ENCODE peak calls at places on chromosomes 11 and 22, in six cellular contexts. One of them, this sample, is unnamed.

GRCh38 chr11:26297179-26297970 is 34.6 kb upstream of the ANO3 start:
- DNase-seq in SK-N-SH: peak
- DNase-seq in GM12878: no peak
- DNase-seq in H1: no peak
- DNase-seq in K562: peak
- DNase-seq in HepG2: peak
- DNase-seq in this sample: peak

GRCh38 chr11:19605500-19606371 is 106.9 kb upstream of the NAV2 start:
- DNase-seq in HepG2: no peak
- DNase-seq in SK-N-SH: no peak
- DNase-seq in K562: no peak
- DNase-seq in H1: no peak
- DNase-seq in GM12878: no peak
- DNase-seq in this sample: no peak

GRCh38 chr22:46587492-46588278 is 32.5 kb upstream of the GRAMD4 start:
- DNase-seq in K562: no peak
- DNase-seq in H1: no peak
- DNase-seq in SK-N-SH: peak
- DNase-seq in GM12878: peak
- DNase-seq in HepG2: no peak
- DNase-seq in this sample: no peak

GRCh38 chr11:128421577-128421976 is 165.8 kb downstream of the ETS1 start:
- DNase-seq in K562: no peak
- DNase-seq in H1: no peak
- DNase-seq in SK-N-SH: peak
- DNase-seq in GM12878: no peak
- DNase-seq in HepG2: no peak
- DNase-seq in this sample: no peak

GRCh38 chr11:74754507-74755255 is 6.0 kb downstream of the RNF169 start:
- DNase-seq in K562: no peak
- DNase-seq in GM12878: peak
- DNase-seq in HepG2: no peak
- DNase-seq in SK-N-SH: no peak
- DNase-seq in H1: no peak
- DNase-seq in this sample: no peak

GRCh38 chr22:18023509-18024275 is 669 bp downstream of the MICAL3 start:
- DNase-seq in GM12878: no peak
- DNase-seq in K562: peak
- DNase-seq in HepG2: no peak
- DNase-seq in SK-N-SH: peak
- DNase-seq in H1: peak
- DNase-seq in this sample: no peak

GRCh38 chr11:93234602-93235207 is 36.9 kb upstream of the SLC36A4 start:
- DNase-seq in HepG2: peak
- DNase-seq in GM12878: peak
- DNase-seq in H1: peak
- DNase-seq in SK-N-SH: peak
- DNase-seq in K562: peak
- DNase-seq in this sample: peak

GRCh38 chr11:27312110-27312509 is 50.9 kb downstream of the CCDC34 start:
- DNase-seq in H1: no peak
- DNase-seq in HepG2: peak
- DNase-seq in SK-N-SH: no peak
- DNase-seq in GM12878: no peak
- DNase-seq in K562: no peak
- DNase-seq in this sample: no peak

GRCh38 chr22:28208036-28208435 is 289.0 kb upstream of the PITPNB start:
- DNase-seq in GM12878: no peak
- DNase-seq in SK-N-SH: no peak
- DNase-seq in H1: no peak
- DNase-seq in HepG2: no peak
- DNase-seq in K562: no peak
- DNase-seq in this sample: no peak

GRCh38 chr22:38798496-38798895 is 4.6 kb upstream of the DNAL4 start:
- DNase-seq in H1: no peak
- DNase-seq in HepG2: no peak
- DNase-seq in K562: no peak
- DNase-seq in SK-N-SH: no peak
- DNase-seq in GM12878: no peak
- DNase-seq in this sample: no peak

GRCh38 chr11:92978226-92979111 is 9.0 kb downstream of the MTNR1B start:
- DNase-seq in GM12878: no peak
- DNase-seq in H1: no peak
- DNase-seq in SK-N-SH: peak
- DNase-seq in HepG2: no peak
- DNase-seq in K562: peak
- DNase-seq in this sample: no peak

GRCh38 chr11:8839957-8840945 is 70.7 kb upstream of the AKIP1 start:
- DNase-seq in K562: no peak
- DNase-seq in H1: no peak
- DNase-seq in HepG2: peak
- DNase-seq in SK-N-SH: no peak
- DNase-seq in GM12878: no peak
- DNase-seq in this sample: no peak

GRCh38 chr11:78541537-78541936 is 33.1 kb downstream of the NARS2 start:
- DNase-seq in H1: no peak
- DNase-seq in SK-N-SH: no peak
- DNase-seq in K562: no peak
- DNase-seq in GM12878: no peak
- DNase-seq in HepG2: no peak
- DNase-seq in this sample: no peak

GRCh38 chr22:23565942-23566715 is 14.0 kb downstream of the IGLL1 start:
- DNase-seq in H1: no peak
- DNase-seq in HepG2: peak
- DNase-seq in SK-N-SH: peak
- DNase-seq in K562: peak
- DNase-seq in GM12878: no peak
- DNase-seq in this sample: no peak

GRCh38 chr11:61102667-61103491 is 590 bp downstream of the CD5 start:
- DNase-seq in K562: no peak
- DNase-seq in H1: no peak
- DNase-seq in HepG2: no peak
- DNase-seq in GM12878: no peak
- DNase-seq in SK-N-SH: no peak
- DNase-seq in this sample: no peak

GRCh38 chr11:8801121-8801520 is 109.9 kb upstream of the AKIP1 start:
- DNase-seq in HepG2: no peak
- DNase-seq in K562: no peak
- DNase-seq in H1: no peak
- DNase-seq in GM12878: no peak
- DNase-seq in SK-N-SH: no peak
- DNase-seq in this sample: no peak

GRCh38 chr11:65791719-65792213 is 4.9 kb downstream of the OVOL1 start:
- DNase-seq in H1: no peak
- DNase-seq in K562: no peak
- DNase-seq in HepG2: no peak
- DNase-seq in SK-N-SH: peak
- DNase-seq in GM12878: peak
- DNase-seq in this sample: peak

GRCh38 chr22:21766933-21767462 is 31.4 kb upstream of the YPEL1 start:
- DNase-seq in SK-N-SH: no peak
- DNase-seq in K562: no peak
- DNase-seq in GM12878: no peak
- DNase-seq in H1: no peak
- DNase-seq in HepG2: no peak
- DNase-seq in this sample: peak

GRCh38 chr22:49046546-49047305 is 780.9 kb downstream of the BRD1 start:
- DNase-seq in SK-N-SH: peak
- DNase-seq in HepG2: peak
- DNase-seq in H1: peak
- DNase-seq in K562: peak
- DNase-seq in GM12878: no peak
- DNase-seq in this sample: no peak

GRCh38 chr11:110430267-110431211 is 791 bp downstream of the FDX1 start:
- DNase-seq in K562: no peak
- DNase-seq in SK-N-SH: no peak
- DNase-seq in H1: no peak
- DNase-seq in HepG2: peak
- DNase-seq in GM12878: peak
- DNase-seq in this sample: no peak

GRCh38 chr11:61815790-61816735 is 740 bp downstream of the FADS1 start:
- DNase-seq in SK-N-SH: peak
- DNase-seq in H1: no peak
- DNase-seq in GM12878: no peak
- DNase-seq in HepG2: peak
- DNase-seq in K562: peak
- DNase-seq in this sample: no peak

GRCh38 chr11:12179019-12179418 is 68.6 kb downstream of the MICAL2 start:
- DNase-seq in HepG2: no peak
- DNase-seq in H1: no peak
- DNase-seq in K562: no peak
- DNase-seq in GM12878: no peak
- DNase-seq in SK-N-SH: no peak
- DNase-seq in this sample: no peak
- TF ChIP-seq GABPA in HepG2: no peak
- TF ChIP-seq GABPA in H1: no peak
- TF ChIP-seq GABPA in K562: no peak
- TF ChIP-seq GABPA in GM12878: no peak
- TF ChIP-seq GABPA in SK-N-SH: no peak
- TF ChIP-seq GABPA in this sample: no peak

GRCh38 chr11:70156291-70157037 is 46.6 kb upstream of the FADD start:
- DNase-seq in HepG2: no peak
- DNase-seq in H1: no peak
- DNase-seq in K562: no peak
- DNase-seq in SK-N-SH: no peak
- DNase-seq in GM12878: no peak
- DNase-seq in this sample: no peak
- TF ChIP-seq POLR2AphosphoS5 in HepG2: no peak
- TF ChIP-seq POLR2AphosphoS5 in H1: no peak
- TF ChIP-seq POLR2AphosphoS5 in K562: no peak
- TF ChIP-seq POLR2AphosphoS5 in SK-N-SH: no peak
- TF ChIP-seq POLR2AphosphoS5 in GM12878: no peak
- TF ChIP-seq POLR2AphosphoS5 in this sample: no peak

GRCh38 chr11:88051386-88051785 is 123.9 kb downstream of the RAB38 start:
- DNase-seq in GM12878: no peak
- DNase-seq in H1: no peak
- DNase-seq in SK-N-SH: no peak
- DNase-seq in HepG2: peak
- DNase-seq in K562: no peak
- DNase-seq in this sample: no peak
- TF ChIP-seq GABPA in GM12878: no peak
- TF ChIP-seq GABPA in H1: no peak
- TF ChIP-seq GABPA in SK-N-SH: no peak
- TF ChIP-seq GABPA in HepG2: no peak
- TF ChIP-seq GABPA in K562: no peak
- TF ChIP-seq GABPA in this sample: no peak

GRCh38 chr22:44995282-44995597 is 14.6 kb downstream of the PHF21B start:
- DNase-seq in HepG2: no peak
- DNase-seq in GM12878: no peak
- DNase-seq in SK-N-SH: no peak
- DNase-seq in K562: no peak
- DNase-seq in H1: no peak
- DNase-seq in this sample: no peak

GRCh38 chr22:44996120-44996519 is 13.7 kb downstream of the PHF21B start:
- DNase-seq in H1: no peak
- DNase-seq in HepG2: no peak
- DNase-seq in K562: no peak
- DNase-seq in SK-N-SH: no peak
- DNase-seq in GM12878: no peak
- DNase-seq in this sample: no peak

GRCh38 chr22:44995715-44996114 is 14.1 kb downstream of the PHF21B start:
- DNase-seq in GM12878: no peak
- DNase-seq in K562: no peak
- DNase-seq in SK-N-SH: peak
- DNase-seq in HepG2: no peak
- DNase-seq in H1: no peak
- DNase-seq in this sample: no peak

GRCh38 chr22:44997060-44997459 is 12.7 kb downstream of the PHF21B start:
- DNase-seq in SK-N-SH: no peak
- DNase-seq in HepG2: no peak
- DNase-seq in H1: no peak
- DNase-seq in GM12878: no peak
- DNase-seq in K562: no peak
- DNase-seq in this sample: no peak

DNA sequence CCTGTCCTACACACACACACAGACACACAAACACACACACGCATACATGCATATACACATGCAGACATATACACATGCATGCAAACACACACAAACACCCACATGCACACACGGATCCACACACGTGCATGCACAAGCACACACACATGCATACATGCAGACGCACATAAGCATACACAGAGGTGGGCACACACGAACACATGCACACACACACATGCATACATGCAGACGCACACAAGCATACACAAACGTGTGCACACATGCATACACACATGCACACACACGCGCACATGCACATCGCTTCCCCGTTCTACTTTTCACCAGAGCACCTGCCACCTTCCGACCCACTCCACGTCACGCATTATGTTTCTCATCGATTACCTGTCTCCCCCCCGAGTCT is 13.2 kb downstream of the PHF21B start:
- DNase-seq in H1: no peak
- DNase-seq in SK-N-SH: no peak
- DNase-seq in HepG2: no peak
- DNase-seq in GM12878: no peak
- DNase-seq in K562: no peak
- DNase-seq in this sample: no peak
- TF ChIP-seq POLR2AphosphoS5 in H1: peak
- TF ChIP-seq POLR2AphosphoS5 in SK-N-SH: no peak
- TF ChIP-seq POLR2AphosphoS5 in HepG2: no peak
- TF ChIP-seq POLR2AphosphoS5 in GM12878: no peak
- TF ChIP-seq POLR2AphosphoS5 in K562: no peak
- TF ChIP-seq POLR2AphosphoS5 in this sample: no peak

GRCh38 chr11:131370901-131371790 is 731 bp downstream of the NTM start:
- DNase-seq in K562: no peak
- DNase-seq in HepG2: no peak
- DNase-seq in H1: no peak
- DNase-seq in GM12878: no peak
- DNase-seq in SK-N-SH: peak
- DNase-seq in this sample: no peak

GRCh38 chr11:131370090-131370751 is at the start of gene NTM:
- DNase-seq in SK-N-SH: peak
- DNase-seq in H1: no peak
- DNase-seq in HepG2: no peak
- DNase-seq in K562: no peak
- DNase-seq in GM12878: no peak
- DNase-seq in this sample: no peak

GRCh38 chr11:131365601-131366000 is 4.8 kb upstream of the NTM start:
- DNase-seq in SK-N-SH: no peak
- DNase-seq in HepG2: no peak
- DNase-seq in H1: no peak
- DNase-seq in K562: no peak
- DNase-seq in GM12878: no peak
- DNase-seq in this sample: no peak
- TF ChIP-seq GABPA in SK-N-SH: no peak
- TF ChIP-seq GABPA in HepG2: no peak
- TF ChIP-seq GABPA in H1: no peak
- TF ChIP-seq GABPA in K562: no peak
- TF ChIP-seq GABPA in GM12878: no peak
- TF ChIP-seq GABPA in this sample: no peak

This sample was measured in HL-60.